ENCODE peak calls at places on chromosomes 4 and X, in five cellular contexts. L is H4; V is stimulated activated CD4-positive, alpha-beta T cell treated with anti-CD3 and anti-CD28 coated beads, Interleukin-12 subunit alpha, Interleukin-12 subunit beta, amount 100 ng/mL, for 24 hours; T is stimulated activated CD8-positive, alpha-beta memory T cell treated with anti-CD3 and anti-CD28 coated beads, Interleukin-4, amount 100 ng/mL, for 24 hours; D is pancreas. X is an unnamed sample.

GRCh38 chr4:109764376-109764775 is 34.5 kb upstream of the PLA2G12A start:
- DNase-seq in L (no peak), V (no peak), T (no peak), D (no peak), X (no peak)

GRCh38 chr4:32488690-32489089 is 1768.5 kb downstream of the PCDH7 start:
- DNase-seq in L (no peak), V (no peak), T (no peak), D (no peak), X (peak)

GRCh38 chr4:21835712-21836111 is 112.9 kb downstream of the KCNIP4 start:
- DNase-seq in L (no peak), V (no peak), T (no peak), D (no peak), X (peak)

GRCh38 chrX:39675619-39676018 is 422.1 kb downstream of the BCOR start:
- DNase-seq in L (no peak), V (no peak), T (no peak), D (no peak), X (no peak)

GRCh38 chr4:182578402-182578801 is 335.2 kb downstream of the TENM3 start:
- DNase-seq in L (peak), V (no peak), T (no peak), D (no peak), X (peak)

GRCh38 chrX:49174723-49175122 is 3.0 kb downstream of the PLP2 start:
- DNase-seq in L (no peak), V (no peak), T (no peak), D (no peak), X (no peak)

GRCh38 chr4:87117051-87117729 is 103.2 kb downstream of the KLHL8 start:
- DNase-seq in L (no peak), V (no peak), T (no peak), D (no peak), X (peak)

GRCh38 chr4:173001571-173001970 is 167.0 kb upstream of the GALNT7 start:
- DNase-seq in L (peak), V (no peak), T (no peak), D (no peak), X (peak)

GRCh38 chrX:101429934-101430333 is 21.9 kb downstream of the HNRNPH2 start:
- DNase-seq in L (no peak), V (no peak), T (no peak), D (no peak), X (peak)

GRCh38 chr4:7854697-7855370 is 84.8 kb downstream of the AFAP1 start:
- DNase-seq in L (no peak), V (peak), T (peak), D (no peak), X (peak)

GRCh38 chr4:82754546-82755165 is 43.9 kb downstream of the SCD5 start:
- DNase-seq in L (no peak), V (no peak), T (no peak), D (no peak), X (no peak)

GRCh38 chr4:180437601-180438000 is 1805.6 kb upstream of the TENM3 start:
- DNase-seq in L (no peak), V (no peak), T (no peak), D (no peak), X (no peak)

GRCh38 chr4:7759635-7760034 is 180.0 kb downstream of the AFAP1 start:
- DNase-seq in L (no peak), V (no peak), T (no peak), D (no peak), X (no peak)

GRCh38 chr4:99809326-99809725 is 7.3 kb upstream of the DAPP1 start:
- DNase-seq in L (no peak), V (no peak), T (no peak), D (no peak), X (no peak)

GRCh38 chr4:88211473-88212252 is 53.2 kb upstream of the ABCG2 start:
- DNase-seq in L (no peak), V (peak), T (peak), D (no peak), X (peak)

GRCh38 chr4:62709618-62710252 is 1509.6 kb downstream of the ADGRL3 start:
- DNase-seq in L (peak), V (no peak), T (no peak), D (no peak), X (peak)

GRCh38 chr4:116272336-116272735 is 813.0 kb downstream of the TRAM1L1 start:
- DNase-seq in L (no peak), V (no peak), T (no peak), D (no peak), X (no peak)

GRCh38 chrX:38220936-38221386 is 290 bp upstream of the SRPX start:
- DNase-seq in L (no peak), V (no peak), T (no peak), D (no peak), X (no peak)

GRCh38 chr4:76758290-76758882 is 139.6 kb downstream of the SOWAHB start:
- DNase-seq in L (peak), V (no peak), T (no peak), D (no peak), X (peak)

GRCh38 chr4:26984896-26985295 is 124.3 kb downstream of the STIM2 start:
- DNase-seq in L (no peak), V (no peak), T (no peak), D (no peak), X (no peak)

GRCh38 chrX:68273887-68274286 is 159.4 kb downstream of the OPHN1 start:
- DNase-seq in L (no peak), V (no peak), T (no peak), D (no peak), X (peak)

GRCh38 chrX:45714864-45715263 is 514.2 kb upstream of the DIPK2B start:
- DNase-seq in L (peak), V (no peak), T (no peak), D (no peak), X (peak)

GRCh38 chr4:122246551-122246950 is 94.4 kb downstream of the BLTP1 start:
- DNase-seq in L (no peak), V (no peak), T (no peak), D (no peak), X (peak)

GRCh38 chrX:129145898-129146297 is 377.4 kb downstream of the SMARCA1 start:
- DNase-seq in L (no peak), V (no peak), T (no peak), D (no peak), X (no peak)

X was measured in iris pigment epithelial cell.